ENCODE peak calls at places on chromosome 17, in five cellular contexts. S, R, P, G and N are unnamed samples. For H3K4me1, the result is how much of the 10 kb centered on the place peaks cover.

GRCh38 chr17:80783971-80784370 is 207.7 kb upstream of the CHMP6 start:
- DNase-seq in G (no peak), R (no peak), S (no peak), P (no peak), N (no peak)

GRCh38 chr17:27157297-27157696 is 136.6 kb upstream of the WSB1 start:
- DNase-seq in G (no peak), S (no peak), R (no peak), P (peak), N (no peak)

GRCh38 chr17:35184274-35184673 is 9.9 kb downstream of the SLC35G3 start:
- DNase-seq in G (no peak), R (no peak), S (no peak), P (no peak), N (no peak)

GRCh38 chr17:48704521-48704920 is 17.8 kb downstream of the PRAC1 start:
- DNase-seq in S (no peak), P (no peak), G (no peak), R (no peak), N (no peak)

GRCh38 chr17:78375401-78376079 is 2.9 kb upstream of the PGS1 start:
- DNase-seq in S (peak), P (no peak), G (no peak), R (peak), N (no peak)

GRCh38 chr17:65514541-65514940 is 46.9 kb downstream of the AXIN2 start:
- DNase-seq in G (no peak), S (no peak), R (peak), P (peak), N (no peak)

GRCh38 chr17:72422505-72423285 is 301.9 kb downstream of the SOX9 start:
- DNase-seq in P (peak), S (peak), G (no peak), R (peak), N (peak)

GRCh38 chr17:63910096-63910495 is 962 bp downstream of the CSHL1 start:
- DNase-seq in P (no peak), S (no peak), R (no peak), G (no peak), N (no peak)

GRCh38 chr17:52477824-52478614 is 319.5 kb upstream of the CA10 start:
- DNase-seq in S (no peak), P (no peak), G (no peak), R (no peak), N (no peak)

GRCh38 chr17:31052187-31052889 is 42.4 kb upstream of the NF1 start:
- DNase-seq in P (peak), R (peak), S (peak), G (peak), N (no peak)

GRCh38 chr17:40178660-40179059 is 1.4 kb downstream of the RAPGEFL1 start:
- DNase-seq in R (no peak), G (no peak), P (no peak), S (no peak), N (no peak)

GRCh38 chr17:72614476-72614870 is 478.0 kb downstream of the SLC39A11 start:
- DNase-seq in P (no peak), R (no peak), S (no peak), G (no peak), N (no peak)

GRCh38 chr17:40915199-40915661 is 22.2 kb downstream of the KRT23 start:
- DNase-seq in S (no peak), G (no peak), P (no peak), R (peak), N (no peak)

GRCh38 chr17:33015716-33016346 is 24.2 kb downstream of the SPACA3 start:
- DNase-seq in S (no peak), G (no peak), P (no peak), R (no peak), N (no peak)

GRCh38 chr17:40857535-40857934 is 9.5 kb downstream of the KRT12 start:
- DNase-seq in G (peak), R (peak), S (no peak), P (no peak), N (peak)

GRCh38 chr17:71085238-71086033 is 916.1 kb downstream of the KCNJ2 start:
- DNase-seq in S (no peak), G (no peak), R (peak), P (no peak), N (peak)

GRCh38 chr17:48162946-48163506 is 55.5 kb downstream of the SNX11 start:
- DNase-seq in S (no peak), P (no peak), R (no peak), G (no peak), N (peak)

GRCh38 chr17:77098884-77099545 is 41.8 kb upstream of the SEC14L1 start:
- DNase-seq in S (no peak), P (no peak), G (peak), R (peak), N (no peak)

GRCh38 chr17:51461578-51462004 is 201.2 kb downstream of the UTP18 start:
- DNase-seq in G (peak), S (no peak), R (peak), P (no peak), N (peak)

GRCh38 chr17:30278032-30278431 is 13.7 kb downstream of the BLMH start:
- DNase-seq in S (no peak), G (peak), R (peak), P (no peak), N (peak)

GRCh38 chr17:77449373-77449907 is 308.7 kb downstream of the SEC14L1 start:
- DNase-seq in G (no peak), S (no peak), R (no peak), P (no peak), N (no peak)

GRCh38 chr17:60577147-60577925 is 22.7 kb upstream of the PPM1D start:
- DNase-seq in S (no peak), R (peak), G (peak), P (peak), N (no peak)

GRCh38 chr17:43453331-43453812 is 30.4 kb upstream of the DHX8 start:
- DNase-seq in P (no peak), G (no peak), S (no peak), R (peak), N (no peak)

GRCh38 chr17:4136373-4136772 is 6.5 kb downstream of the ZZEF1 start:
- DNase-seq in R (no peak), G (no peak), S (no peak), P (no peak), N (no peak)

GRCh38 chr17:40727447-40728231 is 24.1 kb upstream of the KRT24 start:
- DNase-seq in G (peak), S (no peak), R (peak), P (no peak), N (no peak)

GRCh38 chr17:74040291-74040690 is 163.2 kb upstream of the RPL38 start:
- DNase-seq in P (no peak), R (no peak), S (no peak), G (no peak), N (no peak)

DNA sequence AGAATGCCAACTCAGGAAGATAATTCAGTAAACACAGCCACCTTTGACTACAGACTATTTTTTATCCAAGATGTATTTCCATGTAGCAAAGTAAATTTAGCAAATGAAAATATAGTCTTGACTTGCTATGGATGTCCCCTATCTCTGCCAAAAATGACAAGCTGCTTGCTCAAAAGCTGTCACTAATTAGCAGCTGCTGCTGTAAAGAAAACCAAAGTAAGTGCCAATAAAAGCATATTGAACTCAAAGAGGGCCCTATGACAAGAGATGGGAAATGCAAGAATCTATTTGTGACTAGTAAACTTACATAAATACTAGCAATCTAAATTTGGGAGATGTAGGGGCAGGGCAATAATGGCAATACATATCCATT is 23.0 kb downstream of the STAT5B start:
- DNase-seq in R (no peak), P (no peak), G (no peak), S (no peak), N (no peak)
- H3K4me1 ChIP-seq in R (under half), P (under half), G (under half), S (under half), N (under half)

DNA sequence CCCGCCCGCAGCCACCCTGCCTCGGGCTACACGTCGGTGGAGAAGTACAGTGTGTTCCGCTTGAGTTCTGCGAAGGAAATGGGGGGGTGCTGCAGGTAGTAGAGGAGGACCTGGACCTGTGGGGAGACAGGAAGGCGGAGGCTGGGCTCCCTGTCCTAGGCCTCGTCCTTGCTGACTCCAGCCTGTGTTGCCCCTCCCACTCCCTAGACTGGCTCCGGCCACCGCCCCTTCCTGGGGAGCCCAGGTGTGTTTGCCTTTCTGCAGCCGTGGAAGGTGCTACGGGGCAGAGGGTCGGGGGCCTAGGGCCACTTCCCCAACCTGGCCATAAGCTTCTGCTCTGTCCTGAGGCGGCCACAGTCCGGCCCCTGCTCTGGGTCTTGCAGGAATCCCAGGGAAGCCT is 9.1 kb downstream of the TIMM22 start:
- DNase-seq in P (peak), G (no peak), R (no peak), S (peak), N (no peak)
- H3K4me1 ChIP-seq in P (under half), G (under half), R (under half), S (under half), N (under half)

GRCh38 chr17:46125831-46126230 is 67.4 kb downstream of the KANSL1 start:
- DNase-seq in S (no peak), R (no peak), P (no peak), G (no peak), N (no peak)
- H3K4me1 ChIP-seq in S (under half), R (under half), P (under half), G (under half), N (under half)

GRCh38 chr17:58401287-58401686 is 16.0 kb downstream of the RNF43 start:
- DNase-seq in S (no peak), P (no peak), G (no peak), R (no peak), N (no peak)

GRCh38 chr17:58403312-58403711 is 14.0 kb downstream of the RNF43 start:
- DNase-seq in S (no peak), R (no peak), G (no peak), P (no peak), N (no peak)

GRCh38 chr17:58402047-58402446 is 15.3 kb downstream of the RNF43 start:
- DNase-seq in R (no peak), P (no peak), S (no peak), G (no peak), N (no peak)

GRCh38 chr17:58400826-58401225 is 16.5 kb downstream of the RNF43 start:
- DNase-seq in S (no peak), P (no peak), R (no peak), G (no peak), N (no peak)

DNA sequence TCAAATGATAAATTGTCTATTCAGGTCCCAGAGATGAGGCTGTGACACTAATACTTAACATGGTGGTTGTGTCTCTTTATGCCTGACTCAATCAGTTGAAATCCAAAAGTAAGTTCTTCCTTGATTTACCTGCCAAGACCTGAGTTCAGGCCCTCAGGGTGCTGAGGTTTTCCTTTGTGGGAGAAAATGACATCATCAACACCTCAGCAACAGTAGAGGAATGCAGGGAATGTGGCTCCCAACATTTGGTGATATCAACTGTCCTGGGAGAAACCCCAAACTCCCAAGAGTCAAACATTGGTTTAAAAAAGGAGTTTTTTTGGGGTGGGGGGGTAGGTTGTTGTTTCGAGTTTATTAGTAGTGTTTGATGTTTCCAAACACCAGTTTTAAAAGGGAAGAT is 14.7 kb downstream of the RNF43 start:
- DNase-seq in S (no peak), G (no peak), P (peak), R (no peak), N (no peak)
- H3K4me1 ChIP-seq in S (under half), G (under half), P (half or more), R (under half), N (under half)